ENCODE peak calls at places on chromosome 16, in seven cellular contexts. One of them, this sample, is unnamed.

GRCh38 chr16:30997000-30997886 is 12.2 kb downstream of the HSD3B7 start:
- DNase-seq in IMR-90: peak; percentile 41
- DNase-seq in mesenchymal stem cell: peak; percentile 72
- DNase-seq in H1: peak; percentile 77
- DNase-seq in mesendoderm: peak; percentile 85
- DNase-seq in H9: peak; percentile 92
- DNase-seq in trophoblast cell: peak; percentile 41
- DNase-seq in this sample: peak; percentile 59

GRCh38 chr16:68388124-68388523 is 60.2 kb downstream of the SMPD3 start:
- DNase-seq in IMR-90: no peak
- DNase-seq in mesenchymal stem cell: no peak
- DNase-seq in H1: no peak
- DNase-seq in mesendoderm: no peak
- DNase-seq in H9: no peak
- DNase-seq in trophoblast cell: no peak
- DNase-seq in this sample: no peak

GRCh38 chr16:8729779-8730334 is 55.4 kb downstream of the ABAT start:
- DNase-seq in IMR-90: no peak
- DNase-seq in mesenchymal stem cell: no peak
- DNase-seq in H1: no peak
- DNase-seq in mesendoderm: no peak
- DNase-seq in H9: no peak
- DNase-seq in trophoblast cell: no peak
- DNase-seq in this sample: no peak

GRCh38 chr16:73142995-73143394 is 95.1 kb upstream of the ZFHX3 start:
- DNase-seq in IMR-90: no peak
- DNase-seq in mesenchymal stem cell: no peak
- DNase-seq in H1: no peak
- DNase-seq in mesendoderm: no peak
- DNase-seq in H9: no peak
- DNase-seq in trophoblast cell: no peak
- DNase-seq in this sample: no peak

GRCh38 chr16:10561001-10561400 is 19.4 kb downstream of the EMP2 start:
- DNase-seq in IMR-90: no peak
- DNase-seq in mesenchymal stem cell: no peak
- DNase-seq in H1: no peak
- DNase-seq in mesendoderm: no peak
- DNase-seq in H9: no peak
- DNase-seq in trophoblast cell: no peak
- DNase-seq in this sample: no peak

GRCh38 chr16:6682142-6682811 is 650.4 kb upstream of the RBFOX1 start:
- DNase-seq in IMR-90: no peak
- DNase-seq in mesenchymal stem cell: no peak
- DNase-seq in H1: peak; percentile 53
- DNase-seq in mesendoderm: peak; percentile 84
- DNase-seq in H9: peak; percentile 83
- DNase-seq in trophoblast cell: no peak
- DNase-seq in this sample: peak; percentile 44

GRCh38 chr16:12087901-12088364 is 111.4 kb downstream of the SNX29 start:
- DNase-seq in IMR-90: no peak
- DNase-seq in mesenchymal stem cell: no peak
- DNase-seq in H1: no peak
- DNase-seq in mesendoderm: no peak
- DNase-seq in H9: no peak
- DNase-seq in trophoblast cell: no peak
- DNase-seq in this sample: no peak

GRCh38 chr16:79970551-79971236 is 370.2 kb upstream of the MAF start:
- DNase-seq in IMR-90: no peak
- DNase-seq in mesenchymal stem cell: peak; percentile 8
- DNase-seq in H1: no peak
- DNase-seq in mesendoderm: peak; percentile 77
- DNase-seq in H9: no peak
- DNase-seq in trophoblast cell: no peak
- DNase-seq in this sample: no peak

GRCh38 chr16:66549284-66550131 is at the start of gene TK2:
- DNase-seq in IMR-90: peak; percentile 72
- DNase-seq in mesenchymal stem cell: peak; percentile 69
- DNase-seq in H1: no peak
- DNase-seq in mesendoderm: peak; percentile 80
- DNase-seq in H9: peak; percentile 74
- DNase-seq in trophoblast cell: peak; percentile 47
- DNase-seq in this sample: peak; percentile 54

GRCh38 chr16:85065099-85065498 is 37.5 kb downstream of the KIAA0513 start:
- DNase-seq in IMR-90: no peak
- DNase-seq in mesenchymal stem cell: no peak
- DNase-seq in H1: no peak
- DNase-seq in mesendoderm: no peak
- DNase-seq in H9: no peak
- DNase-seq in trophoblast cell: no peak
- DNase-seq in this sample: no peak

GRCh38 chr16:75546293-75546692 is 9.8 kb downstream of the TMEM231 start:
- DNase-seq in IMR-90: no peak
- DNase-seq in mesenchymal stem cell: no peak
- DNase-seq in H1: no peak
- DNase-seq in mesendoderm: no peak
- DNase-seq in H9: no peak
- DNase-seq in trophoblast cell: no peak
- DNase-seq in this sample: no peak

GRCh38 chr16:75341934-75342811 is 90.7 kb upstream of the BCAR1 start:
- DNase-seq in IMR-90: peak; percentile 65
- DNase-seq in mesenchymal stem cell: peak; percentile 63
- DNase-seq in H1: no peak
- DNase-seq in mesendoderm: no peak
- DNase-seq in H9: no peak
- DNase-seq in trophoblast cell: no peak
- DNase-seq in this sample: no peak

GRCh38 chr16:10906482-10906881 is 29.5 kb downstream of the CIITA start:
- DNase-seq in IMR-90: no peak
- DNase-seq in mesenchymal stem cell: no peak
- DNase-seq in H1: no peak
- DNase-seq in mesendoderm: no peak
- DNase-seq in H9: no peak
- DNase-seq in trophoblast cell: no peak
- DNase-seq in this sample: no peak

GRCh38 chr16:10883004-10883403 is 6.0 kb downstream of the CIITA start:
- DNase-seq in IMR-90: no peak
- DNase-seq in mesenchymal stem cell: no peak
- DNase-seq in H1: no peak
- DNase-seq in mesendoderm: peak; percentile 7
- DNase-seq in H9: no peak
- DNase-seq in trophoblast cell: no peak
- DNase-seq in this sample: no peak

GRCh38 chr16:12063435-12063834 is 86.9 kb downstream of the SNX29 start:
- DNase-seq in IMR-90: no peak
- DNase-seq in mesenchymal stem cell: no peak
- DNase-seq in H1: no peak
- DNase-seq in mesendoderm: no peak
- DNase-seq in H9: no peak
- DNase-seq in trophoblast cell: no peak
- DNase-seq in this sample: no peak

DNA sequence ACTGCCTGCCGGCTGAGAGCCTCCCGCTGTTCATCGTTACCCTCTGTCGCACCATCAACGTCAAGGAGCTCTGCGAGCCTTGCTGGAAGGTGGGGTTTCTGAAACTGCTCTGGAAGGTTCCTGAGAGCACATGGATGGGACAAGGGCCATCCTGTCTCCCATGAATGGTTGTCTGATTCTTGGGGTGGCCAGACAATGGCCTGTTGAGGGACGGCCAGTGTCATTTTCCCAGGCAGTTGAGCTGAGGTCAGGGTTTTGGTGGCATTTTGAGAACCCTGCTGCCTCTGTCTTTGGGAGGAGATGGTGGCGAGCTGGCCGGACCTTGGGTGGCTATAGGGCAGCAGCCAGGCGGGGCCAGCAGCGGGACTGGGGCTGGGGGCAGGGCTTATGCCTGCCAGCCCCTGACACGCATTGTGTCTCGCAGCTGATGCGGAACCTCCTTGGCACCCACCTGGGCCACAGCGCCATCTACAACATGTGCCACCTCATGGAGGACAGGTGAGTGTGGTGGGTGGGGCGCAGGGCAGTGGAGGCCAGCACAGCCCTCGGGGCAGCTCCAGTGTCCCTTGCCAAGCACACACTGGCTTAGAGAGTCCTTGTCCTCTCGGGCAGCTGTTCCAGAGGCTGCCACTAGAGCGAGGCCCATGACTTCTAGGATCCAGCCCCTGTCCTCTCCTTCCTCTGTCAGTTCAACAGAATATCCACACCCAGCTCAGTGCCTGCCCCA is 9.1 kb downstream of the TSC2 start:
- DNase-seq in IMR-90: no peak
- DNase-seq in mesenchymal stem cell: no peak
- DNase-seq in H1: no peak
- DNase-seq in mesendoderm: peak; percentile 38
- DNase-seq in H9: no peak
- DNase-seq in trophoblast cell: no peak
- DNase-seq in this sample: no peak
- H2BK5ac ChIP-seq in IMR-90: no peak overlapping the region
- H2BK5ac ChIP-seq in mesenchymal stem cell: no peak overlapping the region
- H2BK5ac ChIP-seq in H1: no peak overlapping the region
- H2BK5ac ChIP-seq in mesendoderm: no peak overlapping the region
- H2BK5ac ChIP-seq in H9: no peak overlapping the region
- H2BK5ac ChIP-seq in trophoblast cell: no peak overlapping the region
- H2BK5ac ChIP-seq in this sample: no peak overlapping the region

GRCh38 chr16:57245472-57246113 is 534 bp downstream of the ARL2BP start:
- DNase-seq in IMR-90: no peak
- DNase-seq in mesenchymal stem cell: peak; percentile 24
- DNase-seq in H1: no peak
- DNase-seq in mesendoderm: no peak
- DNase-seq in H9: no peak
- DNase-seq in trophoblast cell: peak; percentile 40
- DNase-seq in this sample: no peak

GRCh38 chr16:57244463-57244766 is 644 bp upstream of the ARL2BP start:
- DNase-seq in IMR-90: no peak
- DNase-seq in mesenchymal stem cell: no peak
- DNase-seq in H1: no peak
- DNase-seq in mesendoderm: no peak
- DNase-seq in H9: no peak
- DNase-seq in trophoblast cell: no peak
- DNase-seq in this sample: no peak

GRCh38 chr16:57240872-57241271 is 4.2 kb upstream of the ARL2BP start:
- DNase-seq in IMR-90: no peak
- DNase-seq in mesenchymal stem cell: no peak
- DNase-seq in H1: no peak
- DNase-seq in mesendoderm: no peak
- DNase-seq in H9: no peak
- DNase-seq in trophoblast cell: no peak
- DNase-seq in this sample: no peak

GRCh38 chr16:57244767-57245471 is at the start of gene ARL2BP:
- DNase-seq in IMR-90: peak; percentile 96
- DNase-seq in mesenchymal stem cell: peak; percentile 98
- DNase-seq in H1: peak; percentile 91
- DNase-seq in mesendoderm: peak; percentile 99
- DNase-seq in H9: peak; percentile 99
- DNase-seq in trophoblast cell: peak; percentile 98
- DNase-seq in this sample: peak; percentile 97

DNA sequence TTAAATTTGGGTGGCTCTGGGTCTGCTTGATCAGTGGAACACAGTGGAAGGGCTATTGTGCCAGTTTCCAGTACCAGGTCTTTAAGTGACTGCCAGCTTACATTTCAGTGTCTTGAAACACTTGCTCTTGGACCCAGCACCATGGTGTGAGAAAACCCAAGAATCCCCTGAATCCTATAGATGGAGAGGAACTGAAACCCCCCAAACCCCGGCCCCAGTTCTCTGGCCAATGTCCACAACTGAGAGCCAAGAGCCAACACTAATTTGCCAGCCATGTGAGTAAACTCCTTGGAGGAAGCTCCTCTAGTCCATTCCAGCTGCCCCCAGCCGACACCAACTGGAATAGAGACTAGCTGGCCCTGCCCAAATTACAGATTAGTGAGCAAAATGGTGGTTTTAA is 2.4 kb upstream of the ARL2BP start:
- DNase-seq in IMR-90: no peak
- DNase-seq in mesenchymal stem cell: no peak
- DNase-seq in H1: no peak
- DNase-seq in mesendoderm: no peak
- DNase-seq in H9: no peak
- DNase-seq in trophoblast cell: no peak
- DNase-seq in this sample: no peak
- H3K4ac ChIP-seq in IMR-90: no peak overlapping the region
- H3K4ac ChIP-seq in mesenchymal stem cell: no peak overlapping the region
- H3K4ac ChIP-seq in H1: no peak overlapping the region
- H3K4ac ChIP-seq in mesendoderm: no peak overlapping the region
- H3K4ac ChIP-seq in H9: no peak overlapping the region
- H3K4ac ChIP-seq in trophoblast cell: no peak overlapping the region
- H3K4ac ChIP-seq in this sample: no peak overlapping the region

GRCh38 chr16:86408685-86409084 is 101.6 kb upstream of the FOXF1 start:
- DNase-seq in IMR-90: peak; percentile 17
- DNase-seq in mesenchymal stem cell: no peak
- DNase-seq in H1: no peak
- DNase-seq in mesendoderm: peak; percentile 55
- DNase-seq in H9: no peak
- DNase-seq in trophoblast cell: no peak
- DNase-seq in this sample: no peak

GRCh38 chr16:86411878-86412277 is 98.4 kb upstream of the FOXF1 start:
- DNase-seq in IMR-90: no peak
- DNase-seq in mesenchymal stem cell: no peak
- DNase-seq in H1: no peak
- DNase-seq in mesendoderm: no peak
- DNase-seq in H9: no peak
- DNase-seq in trophoblast cell: no peak
- DNase-seq in this sample: no peak

GRCh38 chr16:86410529-86410928 is 99.8 kb upstream of the FOXF1 start:
- DNase-seq in IMR-90: no peak
- DNase-seq in mesenchymal stem cell: no peak
- DNase-seq in H1: no peak
- DNase-seq in mesendoderm: no peak
- DNase-seq in H9: no peak
- DNase-seq in trophoblast cell: no peak
- DNase-seq in this sample: no peak

GRCh38 chr16:86406056-86406455 is 104.3 kb upstream of the FOXF1 start:
- DNase-seq in IMR-90: peak; percentile 47
- DNase-seq in mesenchymal stem cell: no peak
- DNase-seq in H1: no peak
- DNase-seq in mesendoderm: peak; percentile 28
- DNase-seq in H9: no peak
- DNase-seq in trophoblast cell: no peak
- DNase-seq in this sample: no peak

DNA sequence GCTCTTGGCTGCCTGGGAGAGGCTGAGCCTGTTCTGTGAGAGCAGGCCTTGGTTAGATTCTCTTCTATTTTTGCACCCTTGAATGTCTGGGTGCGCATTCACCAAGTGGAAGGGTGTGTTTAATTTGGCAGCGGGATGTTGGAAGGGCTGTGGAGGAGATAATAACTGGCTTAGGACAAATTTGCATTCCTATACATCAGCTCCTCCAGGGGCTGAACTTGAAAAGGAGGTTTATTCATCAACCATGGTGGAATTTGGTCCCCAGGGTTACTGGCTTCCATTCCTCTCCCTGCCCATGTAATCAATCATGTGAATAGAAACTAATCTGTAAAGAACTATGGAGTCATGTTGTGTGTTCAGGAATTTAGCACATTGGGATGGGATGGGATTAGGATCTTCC is 100.3 kb upstream of the FOXF1 start:
- DNase-seq in IMR-90: no peak
- DNase-seq in mesenchymal stem cell: no peak
- DNase-seq in H1: no peak
- DNase-seq in mesendoderm: peak; percentile 23
- DNase-seq in H9: no peak
- DNase-seq in trophoblast cell: no peak
- DNase-seq in this sample: no peak
- H3K4me1 ChIP-seq in IMR-90: peaks cover 15% of the 10 kb centered on the region
- H3K4me1 ChIP-seq in mesenchymal stem cell: no peaks in the 10 kb centered on the region
- H3K4me1 ChIP-seq in H1: peaks cover 4% of the 10 kb centered on the region
- H3K4me1 ChIP-seq in mesendoderm: no peaks in the 10 kb centered on the region
- H3K4me1 ChIP-seq in H9: no peaks in the 10 kb centered on the region
- H3K4me1 ChIP-seq in trophoblast cell: no peaks in the 10 kb centered on the region
- H3K4me1 ChIP-seq in this sample: no peaks in the 10 kb centered on the region

GRCh38 chr16:56233795-56234566 is 42.7 kb downstream of the GNAO1 start:
- DNase-seq in IMR-90: no peak
- DNase-seq in mesenchymal stem cell: no peak
- DNase-seq in H1: no peak
- DNase-seq in mesendoderm: no peak
- DNase-seq in H9: no peak
- DNase-seq in trophoblast cell: no peak
- DNase-seq in this sample: no peak
- H2BK5ac ChIP-seq in IMR-90: no peak overlapping the region
- H2BK5ac ChIP-seq in mesenchymal stem cell: no peak overlapping the region
- H2BK5ac ChIP-seq in H1: no peak overlapping the region
- H2BK5ac ChIP-seq in mesendoderm: no peak overlapping the region
- H2BK5ac ChIP-seq in H9: no peak overlapping the region
- H2BK5ac ChIP-seq in trophoblast cell: no peak overlapping the region
- H2BK5ac ChIP-seq in this sample: no peak overlapping the region